ENCODE peak calls at places on chromosome 3, in six cellular contexts. V is bronchial epithelial cell, K is cardiac fibroblast, Q is brain microvascular endothelial cell, J is AG10803, G is transverse colon. L is an unnamed sample.

GRCh38 chr3:178289544-178290160 is 246.6 kb upstream of the KCNMB2 start:
- DNase-seq in Q (no peak), G (no peak), V (no peak), J (peak), K (peak), L (no peak)

GRCh38 chr3:159821737-159822136 is 166.9 kb upstream of the IL12A start:
- DNase-seq in Q (no peak), V (no peak), K (no peak), J (no peak), G (no peak), L (no peak)

GRCh38 chr3:28835751-28836150 is 445.1 kb upstream of the RBMS3 start:
- DNase-seq in Q (no peak), J (no peak), K (no peak), G (no peak), V (peak), L (no peak)

GRCh38 chr3:60809857-60810256 is 441.4 kb downstream of the FHIT start:
- DNase-seq in K (peak), G (no peak), V (peak), J (peak), Q (no peak), L (no peak)

GRCh38 chr3:191987951-191988350 is 527.0 kb downstream of the PYDC2 start:
- DNase-seq in V (no peak), G (no peak), J (no peak), Q (no peak), K (no peak), L (no peak)

GRCh38 chr3:105085506-105085905 is 281.2 kb upstream of the ALCAM start:
- DNase-seq in Q (no peak), K (no peak), G (no peak), J (no peak), V (no peak), L (no peak)

GRCh38 chr3:42749753-42750231 is 23.3 kb downstream of the CCDC13 start:
- DNase-seq in K (peak), V (no peak), J (peak), Q (no peak), G (no peak), L (no peak)

GRCh38 chr3:138774529-138775253 is 60.0 kb downstream of the PIK3CB start:
- DNase-seq in V (peak), G (peak), Q (peak), K (peak), J (peak), L (no peak)

GRCh38 chr3:13071695-13072094 is 1.5 kb downstream of the IQSEC1 start:
- DNase-seq in K (no peak), G (no peak), J (no peak), Q (no peak), V (no peak), L (no peak)

GRCh38 chr3:67647390-67647878 is 7.0 kb downstream of the SUCLG2 start:
- DNase-seq in V (peak), Q (peak), G (peak), K (peak), J (peak), L (no peak)

GRCh38 chr3:42764115-42764514 is 8.9 kb downstream of the CCDC13 start:
- DNase-seq in K (no peak), Q (no peak), J (no peak), G (no peak), V (no peak), L (no peak)

GRCh38 chr3:130963878-130964277 is 62.7 kb downstream of the ASTE1 start:
- DNase-seq in J (peak), V (peak), K (peak), G (no peak), Q (peak), L (no peak)

GRCh38 chr3:39644176-39644575 is 165.2 kb upstream of the MYRIP start:
- DNase-seq in G (no peak), K (peak), V (no peak), J (peak), Q (peak), L (no peak)

GRCh38 chr3:66985336-66985920 is 12.7 kb upstream of the KBTBD8 start:
- DNase-seq in Q (no peak), G (no peak), K (peak), V (no peak), J (peak), L (no peak)

GRCh38 chr3:107687182-107687581 is 164.4 kb downstream of the BBX start:
- DNase-seq in V (no peak), K (no peak), J (no peak), G (no peak), Q (no peak), L (no peak)

GRCh38 chr3:77605865-77606264 is 566.0 kb downstream of the ROBO2 start:
- DNase-seq in Q (no peak), G (no peak), J (no peak), K (no peak), V (peak), L (no peak)

GRCh38 chr3:126436826-126437717 is 38.6 kb downstream of the ZXDC start:
- DNase-seq in G (no peak), J (no peak), V (no peak), K (no peak), Q (no peak), L (no peak)

GRCh38 chr3:33211444-33211843 is 7.2 kb downstream of the SUSD5 start:
- DNase-seq in G (no peak), J (peak), V (peak), Q (peak), K (peak), L (no peak)

GRCh38 chr3:72476139-72476483 is 372.1 kb downstream of the SHQ1 start:
- DNase-seq in G (no peak), V (no peak), K (no peak), Q (no peak), J (no peak), L (no peak)

GRCh38 chr3:53350652-53351051 is 3.3 kb upstream of the DCP1A start:
- DNase-seq in V (peak), K (peak), Q (peak), J (no peak), G (peak), L (no peak)

GRCh38 chr3:197746801-197747237 is 2.9 kb upstream of the FYTTD1 start:
- DNase-seq in J (no peak), V (no peak), K (peak), Q (no peak), G (no peak), L (no peak)

GRCh38 chr3:181278468-181279238 is 289.1 kb upstream of the DNAJC19 start:
- DNase-seq in V (no peak), G (no peak), Q (no peak), J (no peak), K (peak), L (no peak)

GRCh38 chr3:159669024-159669476 is 319.6 kb upstream of the IL12A start:
- DNase-seq in V (peak), G (no peak), K (peak), J (peak), Q (peak), L (no peak)

GRCh38 chr3:152419748-152420147 is 151.0 kb downstream of the MBNL1 start:
- DNase-seq in V (no peak), Q (no peak), K (no peak), J (no peak), G (no peak), L (no peak)

GRCh38 chr3:118495243-118495642 is 539.4 kb downstream of the IGSF11 start:
- DNase-seq in Q (no peak), J (no peak), V (no peak), G (no peak), K (no peak), L (no peak)

GRCh38 chr3:105958237-105959000 is 89.6 kb upstream of the CBLB start:
- DNase-seq in G (no peak), K (no peak), Q (no peak), J (no peak), V (peak), L (no peak)

GRCh38 chr3:188021041-188021440 is 132.9 kb upstream of the LPP start:
- DNase-seq in Q (no peak), J (no peak), K (peak), G (no peak), V (no peak), L (no peak)

GRCh38 chr3:44955917-44956316 is 20.1 kb downstream of the ZDHHC3 start:
- DNase-seq in K (no peak), G (no peak), V (no peak), Q (no peak), J (no peak), L (no peak)

GRCh38 chr3:98209244-98209643 is 42.7 kb downstream of the OR5H15 start:
- DNase-seq in V (no peak), Q (no peak), K (no peak), J (no peak), G (no peak), L (no peak)

DNA sequence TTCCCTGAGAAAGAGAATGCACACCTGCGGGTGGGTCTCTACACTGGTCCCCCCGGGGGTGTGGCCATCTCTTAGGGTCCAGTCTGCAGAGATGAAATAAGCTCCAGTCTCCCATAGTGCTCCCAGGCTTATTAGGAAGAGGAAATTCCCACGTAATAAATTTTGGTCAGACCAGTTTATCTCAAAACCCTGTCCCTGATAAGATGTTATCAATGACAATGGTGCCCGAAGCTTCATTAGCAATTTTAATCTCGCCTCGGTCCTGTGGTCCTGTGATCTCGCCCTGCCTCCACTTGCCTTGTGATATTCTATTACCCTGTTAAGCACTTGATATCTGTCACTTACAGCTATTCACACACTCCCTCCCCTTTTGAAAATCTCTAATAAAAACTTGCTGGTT is 46.8 kb downstream of the OR5H15 start:
- DNase-seq in J (no peak), G (no peak), Q (no peak), K (no peak), V (no peak), L (no peak)
- H3K4me3 ChIP-seq in J (no peak), G (no peak), Q (no peak), K (no peak), V (no peak), L (no peak)

DNA sequence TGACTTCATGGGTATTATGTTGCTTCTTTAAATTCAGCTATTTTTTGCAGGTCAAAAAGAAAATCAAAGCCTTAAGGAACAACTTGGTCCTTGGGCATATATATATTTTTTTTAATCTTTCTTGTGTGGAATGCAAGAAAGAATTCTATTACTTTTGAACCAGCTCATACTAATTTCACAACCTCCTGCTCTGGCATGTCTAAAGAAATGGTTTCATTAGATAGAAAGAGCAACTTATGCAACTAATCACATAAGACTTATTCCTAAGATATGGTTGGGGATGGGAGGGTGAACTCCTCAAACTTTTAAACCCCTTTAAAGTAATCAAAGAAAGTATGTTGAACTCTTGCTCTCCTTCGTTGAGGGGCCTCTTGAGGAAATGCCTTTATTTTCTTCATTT is 114.9 kb downstream of the GMNC start:
- DNase-seq in V (no peak), G (no peak), J (peak), Q (no peak), K (peak), L (no peak)
- TF ChIP-seq CTCF in V (no peak), G (no peak), J (no peak), Q (no peak), K (no peak), L (no peak)

GRCh38 chr3:31942446-31942845 is 38.6 kb downstream of the OSBPL10 start:
- DNase-seq in Q (no peak), G (no peak), K (no peak), J (no peak), V (peak), L (no peak)
- H3K4me3 ChIP-seq in Q (no peak), G (no peak), K (no peak), J (no peak), V (no peak), L (no peak)

GRCh38 chr3:137692803-137693431 is 71.2 kb upstream of the SOX14 start:
- DNase-seq in K (no peak), J (no peak), G (no peak), V (peak), Q (no peak), L (peak)
- TF ChIP-seq CTCF in K (no peak), J (no peak), G (peak), V (peak), Q (no peak), L (peak)